ENCODE peak calls at places on chromosomes 2 and 18, in six cellular contexts. A is activated CD4-positive, alpha-beta T cell treated with anti-CD3 and anti-CD28 coated beads for 24 hours; W is brain microvascular endothelial cell; G is activated CD8-positive, alpha-beta T cell treated with anti-CD3 and anti-CD28 coated beads for 36 hours; Y is NCI-H524; X is left ventricle myocardium inferior. D is an unnamed sample.

GRCh38 chr2:189337648-189338047 is 103.6 kb upstream of the WDR75 start:
- DNase-seq in A (no peak), W (no peak), G (no peak), Y (no peak), X (no peak), D (no peak)

GRCh38 chr18:23203891-23204432 is 68.7 kb downstream of the CABLES1 start:
- DNase-seq in A (no peak), W (no peak), G (no peak), Y (no peak), X (no peak), D (no peak)

GRCh38 chr2:128603411-128603924 is 284.8 kb upstream of the HS6ST1 start:
- DNase-seq in A (no peak), W (no peak), G (no peak), Y (no peak), X (peak; percentile 18), D (no peak)

GRCh38 chr2:24409700-24410556 is 49.6 kb upstream of the ITSN2 start:
- DNase-seq in A (peak; percentile 28), W (peak; percentile 56), G (peak; percentile 48), Y (peak; percentile 74), X (no peak), D (peak; percentile 44)

GRCh38 chr2:237687666-237688065 is 60.3 kb downstream of the LRRFIP1 start:
- DNase-seq in A (no peak), W (peak; percentile 99), G (peak; percentile 95), Y (no peak), X (peak; percentile 81), D (no peak)

GRCh38 chr2:121293450-121294325 is 8.7 kb upstream of the TFCP2L1 start:
- DNase-seq in A (no peak), W (no peak), G (no peak), Y (no peak), X (peak; percentile 35), D (no peak)

GRCh38 chr2:83842421-83842820 is 616.7 kb downstream of the SUCLG1 start:
- DNase-seq in A (no peak), W (no peak), G (no peak), Y (no peak), X (no peak), D (no peak)

GRCh38 chr2:9560628-9561027 is 5.0 kb upstream of the ADAM17 start:
- DNase-seq in A (no peak), W (no peak), G (no peak), Y (no peak), X (no peak), D (no peak)

GRCh38 chr2:239912171-239912937 is 112.8 kb downstream of the NDUFA10 start:
- DNase-seq in A (no peak), W (no peak), G (no peak), Y (no peak), X (no peak), D (no peak)

GRCh38 chr2:12321017-12321641 is 395.6 kb upstream of the TRIB2 start:
- DNase-seq in A (no peak), W (peak; percentile 90), G (no peak), Y (no peak), X (peak; percentile 30), D (no peak)

GRCh38 chr2:37881397-37881796 is 43.7 kb upstream of the RMDN2 start:
- DNase-seq in A (no peak), W (no peak), G (no peak), Y (no peak), X (no peak), D (no peak)

GRCh38 chr18:49666045-49666444 is 104.2 kb downstream of the LIPG start:
- DNase-seq in A (no peak), W (peak; percentile 44), G (no peak), Y (no peak), X (no peak), D (peak; percentile 18)

GRCh38 chr2:71385008-71385407 is 53.4 kb downstream of the ZNF638 start:
- DNase-seq in A (no peak), W (peak; percentile 63), G (no peak), Y (no peak), X (no peak), D (no peak)

GRCh38 chr2:230863031-230863430 is 1.7 kb upstream of the ITM2C start:
- DNase-seq in A (no peak), W (no peak), G (no peak), Y (no peak), X (no peak), D (no peak)

GRCh38 chr2:195848119-195848899 is 191.3 kb downstream of the SLC39A10 start:
- DNase-seq in A (no peak), W (no peak), G (peak; percentile 11), Y (peak; percentile 31), X (no peak), D (no peak)

D was measured in NCI-H526.